ENCODE peak calls at places on chromosomes 7 and 10, in six cellular contexts. R, P, M, K, Q and F are unnamed samples.
A peak's percentile ranks its signal among the peaks of the same experiment; 100 is the strongest.

GRCh38 chr7:49866076-49866735 is 92.8 kb downstream of the VWC2 start:
- DNase-seq in R (no peak), P (no peak), M (no peak), K (no peak), Q (no peak), F (no peak)

GRCh38 chr10:76491216-76491615 is 1059.8 kb downstream of the LRMDA start:
- DNase-seq in R (no peak), P (no peak), M (no peak), K (no peak), Q (no peak), F (no peak)

GRCh38 chr7:153022796-153023592 is 263.4 kb downstream of the ACTR3B start:
- DNase-seq in R (no peak), P (no peak), M (no peak), K (no peak), Q (no peak), F (no peak)

GRCh38 chr10:10993785-10994184 is 23.9 kb upstream of the CELF2 start:
- DNase-seq in R (no peak), P (no peak), M (no peak), K (no peak), Q (no peak), F (no peak)

GRCh38 chr7:137160236-137160635 is 183.3 kb downstream of the PTN start:
- DNase-seq in R (no peak), P (no peak), M (no peak), K (no peak), Q (no peak), F (no peak)

GRCh38 chr7:104550362-104550761 is 222.0 kb downstream of the LHFPL3 start:
- DNase-seq in R (no peak), P (no peak), M (no peak), K (no peak), Q (no peak), F (no peak)

GRCh38 chr7:16114633-16115032 is 306.7 kb downstream of the CRPPA start:
- DNase-seq in R (no peak), P (peak; percentile 59), M (peak; percentile 16), K (no peak), Q (no peak), F (no peak)

GRCh38 chr10:128095023-128095752 is 31.0 kb downstream of the MKI67 start:
- DNase-seq in R (no peak), P (no peak), M (no peak), K (no peak), Q (no peak), F (no peak)

GRCh38 chr10:123751340-123751739 is 85.2 kb downstream of the GPR26 start:
- DNase-seq in R (no peak), P (no peak), M (no peak), K (no peak), Q (no peak), F (no peak)

GRCh38 chr10:69449841-69450240 is 1.4 kb upstream of the TSPAN15 start:
- DNase-seq in R (peak; percentile 68), P (peak; percentile 13), M (no peak), K (no peak), Q (no peak), F (peak; percentile 91)

GRCh38 chr7:4699897-4700296 is 17.8 kb downstream of the FOXK1 start:
- DNase-seq in R (no peak), P (no peak), M (no peak), K (no peak), Q (no peak), F (no peak)

GRCh38 chr10:29691564-29692064 is 56.8 kb upstream of the SVIL start:
- DNase-seq in R (no peak), P (peak; percentile 55), M (no peak), K (no peak), Q (no peak), F (peak; percentile 36)

GRCh38 chr7:26188291-26188999 is 12.1 kb downstream of the HNRNPA2B1 start:
- DNase-seq in R (no peak), P (no peak), M (no peak), K (no peak), Q (no peak), F (no peak)

GRCh38 chr7:157007470-157008066 is 2.9 kb downstream of the MNX1 start:
- DNase-seq in R (no peak), P (no peak), M (no peak), K (no peak), Q (no peak), F (no peak)

GRCh38 chr7:151272410-151272809 is 23.9 kb upstream of the SMARCD3 start:
- DNase-seq in R (no peak), P (no peak), M (no peak), K (no peak), Q (no peak), F (no peak)

GRCh38 chr7:46145412-46145811 is 224.3 kb upstream of the IGFBP3 start:
- DNase-seq in R (peak; percentile 26), P (peak; percentile 99), M (peak; percentile 96), K (no peak), Q (no peak), F (no peak)

GRCh38 chr10:101050206-101051069 is 11.4 kb upstream of the KAZALD1 start:
- DNase-seq in R (peak; percentile 80), P (no peak), M (no peak), K (peak; percentile 72), Q (no peak), F (peak; percentile 89)

GRCh38 chr7:844043-844442 is 11.8 kb downstream of the SUN1 start:
- DNase-seq in R (no peak), P (no peak), M (no peak), K (no peak), Q (no peak), F (no peak)

GRCh38 chr7:17638727-17639126 is 301.6 kb downstream of the SNX13 start:
- DNase-seq in R (no peak), P (peak; percentile 16), M (no peak), K (no peak), Q (no peak), F (peak; percentile 91)

GRCh38 chr7:6651866-6652445 is 14.8 kb downstream of the ZNF316 start:
- DNase-seq in R (no peak), P (no peak), M (no peak), K (no peak), Q (no peak), F (peak; percentile 4)

GRCh38 chr10:119872860-119873671 is 423 bp upstream of the MCMBP start:
- DNase-seq in R (peak; percentile 86), P (peak; percentile 80), M (peak; percentile 29), K (peak; percentile 89), Q (peak; percentile 89), F (peak; percentile 91)

GRCh38 chr7:96674565-96674964 is 35.1 kb downstream of the SEM1 start:
- DNase-seq in R (no peak), P (no peak), M (no peak), K (no peak), Q (no peak), F (no peak)

GRCh38 chr7:86846494-86847190 is 202.9 kb downstream of the GRM3 start:
- DNase-seq in R (peak; percentile 57), P (no peak), M (no peak), K (no peak), Q (no peak), F (no peak)

GRCh38 chr10:93392111-93392510 is 90.0 kb downstream of the MYOF start:
- DNase-seq in R (no peak), P (peak; percentile 41), M (no peak), K (no peak), Q (no peak), F (no peak)

GRCh38 chr7:134905375-134905774 is 80.9 kb upstream of the AGBL3 start:
- DNase-seq in R (peak; percentile 18), P (peak; percentile 96), M (peak; percentile 87), K (peak; percentile 46), Q (peak; percentile 48), F (no peak)
- H3K4me3 ChIP-seq in R (no peak overlapping the region), P (no peak overlapping the region), M (no peak overlapping the region), K (no peak overlapping the region), Q (no peak overlapping the region), F (no peak overlapping the region)

GRCh38 chr10:7652121-7652520 is 14.6 kb downstream of the ITIH5 start:
- DNase-seq in R (no peak), P (no peak), M (no peak), K (no peak), Q (no peak), F (no peak)
- TF ChIP-seq CTCF in R (no peak), P (no peak), M (no peak), K (no peak), Q (no peak), F (no peak)

GRCh38 chr10:32960022-32960421 is 2.0 kb upstream of the ITGB1 start:
- DNase-seq in R (no peak), P (no peak), M (no peak), K (no peak), Q (no peak), F (no peak)
- H3K27ac ChIP-seq in R (no peak overlapping the region), P (peak overlapping the region; percentile 92), M (no peak overlapping the region), K (peak overlapping the region; percentile 98), Q (no peak overlapping the region), F (no peak overlapping the region)

GRCh38 chr7:2613926-2614613 is 17.7 kb upstream of the TTYH3 start:
- DNase-seq in R (peak; percentile 40), P (no peak), M (no peak), K (peak; percentile 87), Q (no peak), F (no peak)
- H3K4me3 ChIP-seq in R (no peak overlapping the region), P (no peak overlapping the region), M (peak overlapping the region; percentile 21), K (peak overlapping the region; percentile 37), Q (peak overlapping the region; percentile 16), F (no peak overlapping the region)

DNA sequence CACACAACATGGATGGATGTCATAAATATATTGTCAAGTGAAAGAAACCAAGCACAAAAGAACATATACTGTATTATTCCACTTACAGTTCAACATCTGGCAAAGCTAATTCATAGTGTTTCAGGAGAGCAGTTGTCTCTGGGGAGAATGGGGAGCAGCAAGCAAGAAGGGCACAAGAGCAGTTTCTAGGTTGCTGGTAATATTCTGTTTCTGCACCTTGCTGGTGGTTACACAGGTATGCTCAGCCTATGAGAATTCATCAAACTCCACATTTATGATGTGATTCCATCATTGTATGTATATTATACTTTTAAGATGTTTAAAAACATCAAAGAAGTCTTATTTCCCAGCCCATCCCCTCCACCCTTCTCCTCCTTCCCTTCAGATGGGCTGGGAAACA is 18.1 kb upstream of the PALS2 start:
- DNase-seq in R (no peak), P (no peak), M (no peak), K (no peak), Q (no peak), F (no peak)
- TF ChIP-seq CTCF in R (no peak), P (no peak), M (no peak), K (no peak), Q (no peak), F (no peak)